ENCODE peak calls at places on chromosomes 7 and 10, in ten cellular contexts. W, K, C, G, I, Y, Z, P, Q and L are unnamed samples.

GRCh38 chr10:86654411-86655172 is at the start of gene OPN4:
- DNase-seq in W (peak; percentile 68), K (no peak), C (peak; percentile 87), G (no peak), I (peak; percentile 34), Y (no peak), Z (no peak), P (no peak), Q (peak; percentile 47), L (no peak)

GRCh38 chr10:28883741-28884443 is 206.6 kb downstream of the BAMBI start:
- DNase-seq in W (no peak), K (no peak), C (no peak), G (no peak), I (no peak), Y (no peak), Z (no peak), P (no peak), Q (no peak), L (no peak)

GRCh38 chr7:47576031-47576908 is 5.6 kb downstream of the TNS3 start:
- DNase-seq in W (no peak), K (peak; percentile 85), C (peak; percentile 73), G (peak; percentile 77), I (no peak), Y (peak; percentile 48), Z (no peak), P (peak; percentile 55), Q (no peak), L (no peak)

GRCh38 chr7:46229409-46229808 is 308.3 kb upstream of the IGFBP3 start:
- DNase-seq in W (no peak), K (no peak), C (peak; percentile 89), G (no peak), I (no peak), Y (no peak), Z (no peak), P (peak; percentile 78), Q (no peak), L (no peak)

GRCh38 chr7:112290065-112290464 is 83.6 kb downstream of the ZNF277 start:
- DNase-seq in W (no peak), K (no peak), C (peak; percentile 77), G (no peak), I (no peak), Y (no peak), Z (no peak), P (peak; percentile 11), Q (no peak), L (no peak)

GRCh38 chr10:29392376-29393021 is 103.6 kb downstream of the LYZL1 start:
- DNase-seq in W (no peak), K (no peak), C (peak; percentile 31), G (no peak), I (no peak), Y (no peak), Z (peak; percentile 82), P (peak; percentile 19), Q (no peak), L (peak; percentile 76)

GRCh38 chr7:34677491-34677890 is 19.5 kb downstream of the NPSR1 start:
- DNase-seq in W (no peak), K (no peak), C (no peak), G (no peak), I (no peak), Y (no peak), Z (peak; percentile 11), P (no peak), Q (no peak), L (no peak)

GRCh38 chr10:100101526-100102076 is 19.9 kb upstream of the CPN1 start:
- DNase-seq in W (no peak), K (no peak), C (peak; percentile 4), G (no peak), I (no peak), Y (no peak), Z (no peak), P (peak; percentile 4), Q (no peak), L (no peak)

GRCh38 chr7:131056007-131056406 is 271.7 kb upstream of the MKLN1 start:
- DNase-seq in W (no peak), K (no peak), C (no peak), G (no peak), I (no peak), Y (no peak), Z (no peak), P (no peak), Q (no peak), L (no peak)

GRCh38 chr10:132836248-132836831 is 50.4 kb upstream of the NKX6-2 start:
- DNase-seq in W (peak; percentile 76), K (peak; percentile 49), C (no peak), G (peak; percentile 85), I (no peak), Y (no peak), Z (no peak), P (no peak), Q (peak; percentile 71), L (no peak)

GRCh38 chr10:70756710-70757360 is 28.3 kb downstream of the TBATA start:
- DNase-seq in W (peak; percentile 46), K (no peak), C (peak; percentile 39), G (no peak), I (no peak), Y (no peak), Z (no peak), P (peak; percentile 15), Q (peak; percentile 21), L (no peak)

GRCh38 chr7:115299379-115300038 is 377.6 kb downstream of the MDFIC start:
- DNase-seq in W (no peak), K (no peak), C (peak; percentile 6), G (no peak), I (no peak), Y (no peak), Z (peak; percentile 76), P (no peak), Q (no peak), L (no peak)

GRCh38 chr7:30019960-30020359 is 6.5 kb downstream of the FKBP14 start:
- DNase-seq in W (no peak), K (no peak), C (peak; percentile 10), G (no peak), I (no peak), Y (no peak), Z (no peak), P (no peak), Q (no peak), L (no peak)
- H3K27ac ChIP-seq in W (no peak overlapping the region), K (no peak overlapping the region), C (no peak overlapping the region), G (no peak overlapping the region), I (no peak overlapping the region), Y (no peak overlapping the region), Z (no peak overlapping the region), P (no peak overlapping the region), Q (no peak overlapping the region), L (no peak overlapping the region)

DNA sequence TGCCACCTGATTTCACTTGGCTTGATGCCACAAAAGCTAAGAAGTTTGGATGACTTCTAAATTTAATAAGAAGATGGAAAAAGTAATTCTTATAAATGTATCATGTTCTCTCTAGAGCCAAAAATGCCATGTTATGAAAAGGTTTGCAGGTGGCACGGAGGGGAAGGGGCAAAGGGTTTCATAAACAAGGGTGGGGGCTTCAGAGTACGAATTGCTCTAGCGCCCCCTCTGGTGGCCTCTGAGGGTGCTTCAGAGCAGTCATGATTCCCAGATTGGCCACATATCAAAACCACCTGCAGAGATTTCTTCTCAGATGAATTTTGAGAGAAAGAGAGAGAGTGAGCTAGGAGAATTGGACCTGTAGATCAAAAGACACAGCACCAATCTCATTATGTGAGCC is 208.6 kb upstream of the YAE1 start:
- DNase-seq in W (no peak), K (no peak), C (no peak), G (no peak), I (no peak), Y (no peak), Z (peak; percentile 78), P (no peak), Q (no peak), L (peak; percentile 18)
- TF ChIP-seq CTCF in W (no peak), K (no peak), C (peak; percentile 19), G (no peak), I (no peak), Y (no peak), Z (peak; percentile 97), P (peak; percentile 20), Q (no peak), L (peak; percentile 65)

GRCh38 chr7:16915405-16915804 is 33.6 kb upstream of the AGR3 start:
- DNase-seq in W (no peak), K (no peak), C (peak; percentile 96), G (no peak), I (no peak), Y (no peak), Z (no peak), P (peak; percentile 98), Q (no peak), L (no peak)

GRCh38 chr7:16916111-16916639 is 34.4 kb upstream of the AGR3 start:
- DNase-seq in W (no peak), K (no peak), C (peak; percentile 93), G (no peak), I (no peak), Y (no peak), Z (no peak), P (peak; percentile 89), Q (no peak), L (peak; percentile 73)

GRCh38 chr7:16914771-16915170 is 33.0 kb upstream of the AGR3 start:
- DNase-seq in W (no peak), K (no peak), C (peak; percentile 21), G (no peak), I (no peak), Y (no peak), Z (no peak), P (peak; percentile 38), Q (no peak), L (no peak)

GRCh38 chr7:16918288-16918895 is 36.6 kb upstream of the AGR3 start:
- DNase-seq in W (no peak), K (no peak), C (peak; percentile 30), G (no peak), I (no peak), Y (no peak), Z (peak; percentile 66), P (peak; percentile 25), Q (no peak), L (peak; percentile 78)

GRCh38 chr7:16916733-16917132 is 35.0 kb upstream of the AGR3 start:
- DNase-seq in W (no peak), K (no peak), C (no peak), G (no peak), I (no peak), Y (no peak), Z (no peak), P (no peak), Q (no peak), L (no peak)
- H3K4me1 ChIP-seq in W (no peaks in the 10 kb centered on the region), K (no peaks in the 10 kb centered on the region), C (peaks cover 2% of the 10 kb centered on the region), G (no peaks in the 10 kb centered on the region), I (peaks cover 9% of the 10 kb centered on the region), Y (peaks cover 2% of the 10 kb centered on the region), Z (peaks cover 6% of the 10 kb centered on the region), P (peaks cover 33% of the 10 kb centered on the region), Q (peaks cover 4% of the 10 kb centered on the region), L (peaks cover 41% of the 10 kb centered on the region)

DNA sequence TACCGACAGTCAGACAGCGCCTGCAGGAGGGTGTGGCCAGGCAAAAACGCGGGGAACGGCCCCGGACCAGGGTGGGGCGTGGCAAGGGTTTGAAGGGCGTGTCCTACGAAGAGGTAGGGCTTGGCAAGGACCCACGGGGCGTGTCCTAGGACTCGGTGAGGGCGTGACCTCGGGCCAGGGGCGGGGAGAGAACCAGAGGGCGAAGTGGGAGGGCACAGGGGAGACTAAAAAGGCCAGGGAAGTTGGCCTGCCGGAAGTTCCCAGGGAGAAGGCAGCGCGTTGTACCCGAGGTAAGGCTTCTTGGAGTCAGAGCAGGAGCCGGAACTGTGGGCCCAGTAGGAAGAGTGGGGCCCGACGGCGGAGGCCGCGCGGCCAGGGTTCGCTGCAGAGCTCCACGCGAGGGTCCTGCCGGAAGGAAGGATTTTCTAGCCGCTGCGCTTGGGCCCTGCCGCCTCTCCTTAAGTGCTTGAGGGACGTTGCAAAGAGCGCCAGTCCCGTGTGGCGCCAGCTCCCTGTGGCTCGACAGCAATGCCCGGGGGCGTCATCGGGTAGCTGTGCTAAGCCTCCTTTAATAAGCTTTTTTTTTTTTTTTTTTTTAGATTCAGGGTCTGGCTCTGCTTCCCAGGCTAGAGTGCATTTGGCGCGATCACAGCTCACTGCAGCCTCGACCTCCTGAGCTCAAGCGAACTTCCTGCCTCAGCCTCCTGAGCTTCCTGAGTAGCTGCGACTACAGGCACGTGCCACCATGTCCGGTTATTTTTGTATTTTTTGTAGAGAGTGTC is at the start of gene PTER:
- DNase-seq in W (peak; percentile 99), K (peak; percentile 99), C (peak; percentile 83), G (peak; percentile 97), I (peak; percentile 98), Y (peak; percentile 99), Z (peak; percentile 98), P (peak; percentile 93), Q (peak; percentile 99), L (peak; percentile 87)
- H3K27ac ChIP-seq in W (peak within 1 kb of the TSS; percentile 82), K (peak within 1 kb of the TSS; percentile 93), C (peak within 1 kb of the TSS; percentile 56), G (peak within 1 kb of the TSS; percentile 93), I (peak within 1 kb of the TSS; percentile 86), Y (peak within 1 kb of the TSS; percentile 77), Z (no peak within 1 kb of the TSS), P (peak within 1 kb of the TSS; percentile 73), Q (peak within 1 kb of the TSS; percentile 87), L (peak within 1 kb of the TSS; percentile 30)